ENCODE peak calls at places on chromosomes 11 and 22, in six cellular contexts. One of them, this sample, is unnamed.
A peak's percentile ranks its signal among the peaks of the same experiment; 100 is the strongest.

GRCh38 chr22:40637181-40638150 is 947 bp upstream of the MRTFA start:
- DNase-seq in DND-41: peak; percentile 59
- DNase-seq in endothelial cell of umbilical vein: no peak
- DNase-seq in IMR-90: no peak
- DNase-seq in neuronal stem cell: no peak
- DNase-seq in astrocyte: no peak
- DNase-seq in this sample: peak; percentile 79

GRCh38 chr11:8098361-8098760 is 17.4 kb downstream of the TUB start:
- DNase-seq in neuronal stem cell: no peak
- DNase-seq in DND-41: no peak
- DNase-seq in endothelial cell of umbilical vein: no peak
- DNase-seq in astrocyte: peak; percentile 47
- DNase-seq in IMR-90: peak; percentile 77
- DNase-seq in this sample: peak; percentile 89

GRCh38 chr11:2728663-2729332 is 29.0 kb upstream of the KCNQ1OT1 start:
- DNase-seq in DND-41: no peak
- DNase-seq in neuronal stem cell: no peak
- DNase-seq in astrocyte: no peak
- DNase-seq in endothelial cell of umbilical vein: no peak
- DNase-seq in IMR-90: no peak
- DNase-seq in this sample: no peak

GRCh38 chr11:21928834-21929233 is 264.1 kb upstream of the ANO5 start:
- DNase-seq in IMR-90: no peak
- DNase-seq in DND-41: no peak
- DNase-seq in neuronal stem cell: no peak
- DNase-seq in astrocyte: no peak
- DNase-seq in endothelial cell of umbilical vein: no peak
- DNase-seq in this sample: no peak

GRCh38 chr22:37225481-37225880 is 13.2 kb upstream of the SSTR3 start:
- DNase-seq in astrocyte: no peak
- DNase-seq in DND-41: no peak
- DNase-seq in IMR-90: no peak
- DNase-seq in neuronal stem cell: no peak
- DNase-seq in endothelial cell of umbilical vein: no peak
- DNase-seq in this sample: no peak

GRCh38 chr22:26681395-26681821 is 24.0 kb downstream of the MIAT start:
- DNase-seq in astrocyte: peak; percentile 86
- DNase-seq in neuronal stem cell: peak; percentile 62
- DNase-seq in IMR-90: peak; percentile 67
- DNase-seq in DND-41: no peak
- DNase-seq in endothelial cell of umbilical vein: peak; percentile 57
- DNase-seq in this sample: peak; percentile 35

GRCh38 chr11:62830904-62831519 is 839 bp downstream of the STX5 start:
- DNase-seq in astrocyte: peak; percentile 48
- DNase-seq in neuronal stem cell: no peak
- DNase-seq in DND-41: no peak
- DNase-seq in endothelial cell of umbilical vein: no peak
- DNase-seq in IMR-90: no peak
- DNase-seq in this sample: no peak

GRCh38 chr11:2466869-2467694 is 22.3 kb downstream of the KCNQ1 start:
- DNase-seq in endothelial cell of umbilical vein: no peak
- DNase-seq in IMR-90: no peak
- DNase-seq in DND-41: peak; percentile 76
- DNase-seq in neuronal stem cell: no peak
- DNase-seq in astrocyte: no peak
- DNase-seq in this sample: no peak

GRCh38 chr22:45329536-45329936 is 19.8 kb downstream of the FAM118A start:
- DNase-seq in astrocyte: no peak
- DNase-seq in DND-41: no peak
- DNase-seq in endothelial cell of umbilical vein: no peak
- DNase-seq in neuronal stem cell: no peak
- DNase-seq in IMR-90: no peak
- DNase-seq in this sample: no peak

GRCh38 chr11:115930276-115930675 is 426.1 kb upstream of the CADM1 start:
- DNase-seq in DND-41: no peak
- DNase-seq in astrocyte: no peak
- DNase-seq in neuronal stem cell: no peak
- DNase-seq in IMR-90: no peak
- DNase-seq in endothelial cell of umbilical vein: no peak
- DNase-seq in this sample: no peak

GRCh38 chr11:8290122-8290810 is 26.6 kb upstream of the LMO1 start:
- DNase-seq in astrocyte: no peak
- DNase-seq in neuronal stem cell: no peak
- DNase-seq in endothelial cell of umbilical vein: no peak
- DNase-seq in IMR-90: no peak
- DNase-seq in DND-41: no peak
- DNase-seq in this sample: no peak

GRCh38 chr22:39773976-39774539 is 119.5 kb downstream of the ENTHD1 start:
- DNase-seq in astrocyte: no peak
- DNase-seq in endothelial cell of umbilical vein: peak; percentile 17
- DNase-seq in IMR-90: peak; percentile 0
- DNase-seq in DND-41: peak; percentile 71
- DNase-seq in neuronal stem cell: no peak
- DNase-seq in this sample: no peak

GRCh38 chr22:39368402-39368801 is 18.6 kb downstream of the SYNGR1 start:
- DNase-seq in neuronal stem cell: no peak
- DNase-seq in IMR-90: no peak
- DNase-seq in astrocyte: no peak
- DNase-seq in endothelial cell of umbilical vein: no peak
- DNase-seq in DND-41: no peak
- DNase-seq in this sample: no peak

GRCh38 chr22:31748490-31748889 is 1.4 kb downstream of the PRR14L start:
- DNase-seq in neuronal stem cell: no peak
- DNase-seq in IMR-90: no peak
- DNase-seq in DND-41: no peak
- DNase-seq in astrocyte: no peak
- DNase-seq in endothelial cell of umbilical vein: no peak
- DNase-seq in this sample: peak; percentile 38

GRCh38 chr11:133956650-133957633 is at the start of gene IGSF9B:
- DNase-seq in IMR-90: peak; percentile 45
- DNase-seq in endothelial cell of umbilical vein: peak; percentile 73
- DNase-seq in neuronal stem cell: peak; percentile 82
- DNase-seq in astrocyte: peak; percentile 56
- DNase-seq in DND-41: peak; percentile 91
- DNase-seq in this sample: peak; percentile 83

GRCh38 chr11:125262194-125262824 is 97.8 kb downstream of the PKNOX2 start:
- DNase-seq in IMR-90: no peak
- DNase-seq in DND-41: no peak
- DNase-seq in neuronal stem cell: peak; percentile 33
- DNase-seq in endothelial cell of umbilical vein: no peak
- DNase-seq in astrocyte: peak; percentile 23
- DNase-seq in this sample: no peak

GRCh38 chr11:126345283-126345682 is 10.2 kb upstream of the ST3GAL4 start:
- DNase-seq in DND-41: no peak
- DNase-seq in astrocyte: no peak
- DNase-seq in neuronal stem cell: no peak
- DNase-seq in endothelial cell of umbilical vein: no peak
- DNase-seq in IMR-90: no peak
- DNase-seq in this sample: no peak

GRCh38 chr11:77198440-77198849 is 70.4 kb downstream of the MYO7A start:
- DNase-seq in IMR-90: peak; percentile 10
- DNase-seq in neuronal stem cell: no peak
- DNase-seq in astrocyte: no peak
- DNase-seq in DND-41: peak; percentile 57
- DNase-seq in endothelial cell of umbilical vein: peak; percentile 11
- DNase-seq in this sample: no peak

GRCh38 chr11:92845390-92846185 is 123.9 kb upstream of the MTNR1B start:
- DNase-seq in IMR-90: no peak
- DNase-seq in astrocyte: no peak
- DNase-seq in neuronal stem cell: no peak
- DNase-seq in DND-41: no peak
- DNase-seq in endothelial cell of umbilical vein: no peak
- DNase-seq in this sample: no peak

GRCh38 chr22:36860821-36861659 is at the start of gene NCF4:
- DNase-seq in DND-41: peak; percentile 19
- DNase-seq in neuronal stem cell: no peak
- DNase-seq in endothelial cell of umbilical vein: no peak
- DNase-seq in astrocyte: no peak
- DNase-seq in IMR-90: no peak
- DNase-seq in this sample: no peak

GRCh38 chr11:114278342-114279065 is 17.7 kb upstream of the NNMT start:
- DNase-seq in astrocyte: no peak
- DNase-seq in DND-41: no peak
- DNase-seq in IMR-90: no peak
- DNase-seq in neuronal stem cell: no peak
- DNase-seq in endothelial cell of umbilical vein: no peak
- DNase-seq in this sample: no peak

GRCh38 chr11:35717043-35717442 is 54.5 kb downstream of the TRIM44 start:
- DNase-seq in astrocyte: no peak
- DNase-seq in DND-41: no peak
- DNase-seq in neuronal stem cell: no peak
- DNase-seq in IMR-90: no peak
- DNase-seq in endothelial cell of umbilical vein: no peak
- DNase-seq in this sample: no peak

GRCh38 chr22:19658967-19659804 is 55.1 kb upstream of the SEPTIN5 start:
- DNase-seq in IMR-90: no peak
- DNase-seq in astrocyte: no peak
- DNase-seq in DND-41: no peak
- DNase-seq in neuronal stem cell: no peak
- DNase-seq in endothelial cell of umbilical vein: no peak
- DNase-seq in this sample: no peak
- H3K9ac ChIP-seq in IMR-90: no peak overlapping the region
- H3K9ac ChIP-seq in astrocyte: no peak overlapping the region
- H3K9ac ChIP-seq in DND-41: no peak overlapping the region
- H3K9ac ChIP-seq in neuronal stem cell: no peak overlapping the region
- H3K9ac ChIP-seq in endothelial cell of umbilical vein: no peak overlapping the region
- H3K9ac ChIP-seq in this sample: no peak overlapping the region

DNA sequence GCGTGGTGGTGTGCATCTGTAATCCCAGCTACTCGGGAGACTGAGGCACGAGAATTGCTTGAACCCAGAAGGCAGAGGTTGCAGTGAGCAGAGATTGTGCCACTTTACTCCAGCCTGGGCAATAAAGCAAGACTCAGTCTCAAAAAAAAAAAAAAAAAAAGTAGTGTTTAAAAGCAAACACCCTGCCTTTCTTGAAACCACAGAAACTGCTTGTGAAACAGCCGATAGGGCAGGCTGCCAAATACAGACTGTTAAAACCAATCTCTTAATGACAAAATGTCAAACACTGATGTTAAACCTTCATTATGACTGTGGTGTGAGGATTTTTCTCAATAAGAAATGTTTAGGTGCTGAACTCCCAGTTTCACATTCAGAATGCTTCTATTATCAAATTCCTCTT is 27.3 kb downstream of the MARK2 start:
- DNase-seq in astrocyte: peak; percentile 59
- DNase-seq in DND-41: peak; percentile 59
- DNase-seq in neuronal stem cell: no peak
- DNase-seq in IMR-90: peak; percentile 61
- DNase-seq in endothelial cell of umbilical vein: no peak
- DNase-seq in this sample: peak; percentile 52
- H3K4me2 ChIP-seq in astrocyte: no peak overlapping the region
- H3K4me2 ChIP-seq in DND-41: no peak overlapping the region
- H3K4me2 ChIP-seq in neuronal stem cell: no peak overlapping the region
- H3K4me2 ChIP-seq in IMR-90: no peak overlapping the region
- H3K4me2 ChIP-seq in endothelial cell of umbilical vein: no peak overlapping the region
- H3K4me2 ChIP-seq in this sample: no peak overlapping the region

GRCh38 chr11:64009234-64009633 is 23.0 kb downstream of the OTUB1 start:
- DNase-seq in DND-41: no peak
- DNase-seq in astrocyte: no peak
- DNase-seq in IMR-90: no peak
- DNase-seq in endothelial cell of umbilical vein: no peak
- DNase-seq in neuronal stem cell: no peak
- DNase-seq in this sample: no peak
- H3K9ac ChIP-seq in DND-41: no peak overlapping the region
- H3K9ac ChIP-seq in astrocyte: no peak overlapping the region
- H3K9ac ChIP-seq in IMR-90: no peak overlapping the region
- H3K9ac ChIP-seq in endothelial cell of umbilical vein: no peak overlapping the region
- H3K9ac ChIP-seq in neuronal stem cell: peak overlapping the region; percentile 9
- H3K9ac ChIP-seq in this sample: no peak overlapping the region

DNA sequence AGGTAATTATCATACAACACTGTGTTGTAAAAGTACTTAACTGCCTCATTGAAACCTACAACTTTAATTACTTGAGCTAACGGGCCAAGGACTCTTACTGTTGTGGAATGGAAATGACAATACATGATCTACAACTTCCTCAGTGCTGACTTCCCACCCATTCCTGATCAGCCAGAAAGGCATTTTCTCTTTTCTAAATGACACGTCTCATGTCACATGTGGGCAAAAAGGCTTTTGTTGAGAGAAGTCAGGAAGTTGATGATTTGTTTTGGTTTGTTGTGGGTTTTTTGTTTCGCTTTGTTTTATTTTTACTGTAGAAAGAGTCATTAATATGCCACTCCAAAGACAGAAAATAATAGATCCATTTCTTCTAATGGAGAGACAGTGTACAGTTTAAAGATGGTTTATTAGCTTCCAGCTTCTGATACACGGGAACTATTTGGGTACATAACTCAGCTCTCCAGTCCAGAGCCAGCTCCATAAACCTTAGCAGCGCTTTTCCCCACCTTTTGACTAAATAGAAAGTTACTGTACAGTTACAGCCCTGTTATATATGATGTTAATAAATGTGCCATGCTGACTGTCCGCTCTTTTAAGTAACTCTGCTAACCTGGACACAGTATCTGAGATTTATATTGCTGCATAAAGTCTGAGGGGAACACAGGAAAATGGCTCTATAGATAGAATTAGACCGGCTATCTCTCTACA is 509.4 kb upstream of the API5 start:
- DNase-seq in neuronal stem cell: no peak
- DNase-seq in IMR-90: no peak
- DNase-seq in astrocyte: no peak
- DNase-seq in DND-41: no peak
- DNase-seq in endothelial cell of umbilical vein: no peak
- DNase-seq in this sample: no peak
- H3K4me2 ChIP-seq in neuronal stem cell: no peak overlapping the region
- H3K4me2 ChIP-seq in IMR-90: no peak overlapping the region
- H3K4me2 ChIP-seq in astrocyte: no peak overlapping the region
- H3K4me2 ChIP-seq in DND-41: no peak overlapping the region
- H3K4me2 ChIP-seq in endothelial cell of umbilical vein: no peak overlapping the region
- H3K4me2 ChIP-seq in this sample: no peak overlapping the region

GRCh38 chr11:75428989-75429640 is 3.9 kb downstream of the KLHL35 start:
- DNase-seq in neuronal stem cell: no peak
- DNase-seq in endothelial cell of umbilical vein: no peak
- DNase-seq in DND-41: no peak
- DNase-seq in astrocyte: no peak
- DNase-seq in IMR-90: no peak
- DNase-seq in this sample: no peak
- H3K9ac ChIP-seq in neuronal stem cell: no peak overlapping the region
- H3K9ac ChIP-seq in endothelial cell of umbilical vein: no peak overlapping the region
- H3K9ac ChIP-seq in DND-41: no peak overlapping the region
- H3K9ac ChIP-seq in astrocyte: no peak overlapping the region
- H3K9ac ChIP-seq in IMR-90: no peak overlapping the region
- H3K9ac ChIP-seq in this sample: no peak overlapping the region

GRCh38 chr11:13007702-13008435 is 1.2 kb upstream of the RASSF10 start:
- DNase-seq in endothelial cell of umbilical vein: no peak
- DNase-seq in astrocyte: no peak
- DNase-seq in IMR-90: no peak
- DNase-seq in neuronal stem cell: no peak
- DNase-seq in DND-41: no peak
- DNase-seq in this sample: no peak
- H3K4me2 ChIP-seq in endothelial cell of umbilical vein: no peak overlapping the region
- H3K4me2 ChIP-seq in astrocyte: peak overlapping the region; percentile 83
- H3K4me2 ChIP-seq in IMR-90: no peak overlapping the region
- H3K4me2 ChIP-seq in neuronal stem cell: no peak overlapping the region
- H3K4me2 ChIP-seq in DND-41: no peak overlapping the region
- H3K4me2 ChIP-seq in this sample: no peak overlapping the region